ENCODE peak calls at places on chromosomes 12 and 14, in eight cellular contexts. M is CD8-positive, alpha-beta T cell; O is brain microvascular endothelial cell; V is GM12878; X is MM.1S; R is fibroblast of the aortic adventitia; L is body of pancreas; Z is upper lobe of left lung. H is an unnamed sample.

GRCh38 chr12:27424631-27425230 is 21.8 kb upstream of the SMCO2 start:
- DNase-seq in M (no peak), O (peak; percentile 47), V (no peak), X (peak; percentile 20), R (peak; percentile 88), L (peak; percentile 20), Z (no peak), H (peak; percentile 73)

GRCh38 chr12:127987199-127987901 is 279.6 kb upstream of the TMEM132C start:
- DNase-seq in M (no peak), O (peak; percentile 96), V (no peak), X (no peak), R (peak; percentile 11), L (no peak), Z (no peak), H (peak; percentile 5)

GRCh38 chr12:79331870-79332269 is 358.9 kb downstream of the PAWR start:
- DNase-seq in M (no peak), O (peak; percentile 23), V (no peak), X (no peak), R (peak; percentile 39), L (no peak), Z (no peak), H (peak; percentile 25)

GRCh38 chr14:78153069-78153351 is 17.2 kb upstream of the NRXN3 start:
- DNase-seq in M (no peak), O (no peak), V (no peak), X (no peak), R (peak; percentile 39), L (no peak), Z (no peak), H (no peak)

GRCh38 chr14:100384277-100384676 is 61.1 kb downstream of the SLC25A47 start:
- DNase-seq in M (no peak), O (no peak), V (no peak), X (no peak), R (no peak), L (no peak), Z (no peak), H (no peak)

GRCh38 chr12:14111230-14111865 is 129.9 kb upstream of the GRIN2B start:
- DNase-seq in M (no peak), O (no peak), V (peak; percentile 33), X (peak; percentile 58), R (no peak), L (no peak), Z (no peak), H (no peak)

GRCh38 chr14:105055736-105056302 is 9.4 kb downstream of the GPR132 start:
- DNase-seq in M (no peak), O (no peak), V (no peak), X (no peak), R (no peak), L (no peak), Z (no peak), H (no peak)

GRCh38 chr12:122023339-122024131 is 1.9 kb downstream of the BCL7A start:
- DNase-seq in M (no peak), O (peak; percentile 35), V (no peak), X (no peak), R (peak; percentile 82), L (peak; percentile 87), Z (peak; percentile 59), H (peak; percentile 72)

GRCh38 chr12:6635375-6635855 is 344 bp downstream of the LPAR5 start:
- DNase-seq in M (peak; percentile 72), O (no peak), V (no peak), X (no peak), R (no peak), L (no peak), Z (no peak), H (no peak)

GRCh38 chr12:77625441-77625840 is 205.3 kb upstream of the NAV3 start:
- DNase-seq in M (no peak), O (peak; percentile 96), V (no peak), X (no peak), R (peak; percentile 85), L (no peak), Z (no peak), H (peak; percentile 92)

GRCh38 chr12:47904647-47905312 is at the start of gene VDR:
- DNase-seq in M (peak; percentile 77), O (peak; percentile 61), V (no peak), X (peak; percentile 90), R (peak; percentile 73), L (peak; percentile 89), Z (peak; percentile 91), H (peak; percentile 85)

GRCh38 chr12:992647-993046 is 1.6 kb downstream of the ERC1 start:
- DNase-seq in M (no peak), O (no peak), V (no peak), X (no peak), R (peak; percentile 29), L (no peak), Z (no peak), H (no peak)

GRCh38 chr14:62667515-62667914 is 377.7 kb downstream of the KCNH5 start:
- DNase-seq in M (no peak), O (no peak), V (no peak), X (no peak), R (no peak), L (no peak), Z (no peak), H (no peak)

GRCh38 chr14:93977790-93978581 is 1.6 kb upstream of the ASB2 start:
- DNase-seq in M (peak; percentile 81), O (no peak), V (peak; percentile 74), X (peak; percentile 88), R (no peak), L (no peak), Z (no peak), H (no peak)

GRCh38 chr12:117975006-117975405 is 6.2 kb upstream of the KSR2 start:
- DNase-seq in M (no peak), O (no peak), V (no peak), X (no peak), R (no peak), L (no peak), Z (no peak), H (no peak)

GRCh38 chr14:68182492-68182891 is 362.9 kb downstream of the RAD51B start:
- DNase-seq in M (no peak), O (no peak), V (peak; percentile 78), X (peak; percentile 25), R (no peak), L (no peak), Z (no peak), H (no peak)

GRCh38 chr12:93292731-93293566 is 84.8 kb upstream of the NUDT4 start:
- DNase-seq in M (no peak), O (no peak), V (no peak), X (no peak), R (no peak), L (no peak), Z (no peak), H (no peak)

GRCh38 chr14:106200539-106201310 is 674.3 kb downstream of the TMEM121 start:
- DNase-seq in M (peak; percentile 54), O (no peak), V (no peak), X (no peak), R (no peak), L (no peak), Z (no peak), H (no peak)

GRCh38 chr14:55271572-55272414 is 572 bp downstream of the FBXO34 start:
- DNase-seq in M (peak; percentile 63), O (peak; percentile 76), V (no peak), X (peak; percentile 65), R (peak; percentile 70), L (peak; percentile 72), Z (peak; percentile 89), H (peak; percentile 85)

GRCh38 chr14:93137864-93138263 is 22.1 kb upstream of the ITPK1 start:
- DNase-seq in M (no peak), O (no peak), V (no peak), X (no peak), R (no peak), L (peak; percentile 91), Z (peak; percentile 82), H (no peak)

GRCh38 chr12:120470150-120470817 is 736 bp upstream of the SRSF9 start:
- DNase-seq in M (no peak), O (no peak), V (no peak), X (no peak), R (peak; percentile 37), L (no peak), Z (no peak), H (no peak)

GRCh38 chr14:88825503-88825902 is 1.1 kb downstream of the TTC8 start:
- DNase-seq in M (no peak), O (no peak), V (no peak), X (no peak), R (no peak), L (no peak), Z (no peak), H (no peak)
- H3K4me3 ChIP-seq in M (no peak overlapping the region), O (peak overlapping the region; percentile 85), V (no peak overlapping the region), X (no peak overlapping the region), R (peak overlapping the region; percentile 88), L (no peak overlapping the region), Z (no peak overlapping the region), H (peak overlapping the region; percentile 85)

DNA sequence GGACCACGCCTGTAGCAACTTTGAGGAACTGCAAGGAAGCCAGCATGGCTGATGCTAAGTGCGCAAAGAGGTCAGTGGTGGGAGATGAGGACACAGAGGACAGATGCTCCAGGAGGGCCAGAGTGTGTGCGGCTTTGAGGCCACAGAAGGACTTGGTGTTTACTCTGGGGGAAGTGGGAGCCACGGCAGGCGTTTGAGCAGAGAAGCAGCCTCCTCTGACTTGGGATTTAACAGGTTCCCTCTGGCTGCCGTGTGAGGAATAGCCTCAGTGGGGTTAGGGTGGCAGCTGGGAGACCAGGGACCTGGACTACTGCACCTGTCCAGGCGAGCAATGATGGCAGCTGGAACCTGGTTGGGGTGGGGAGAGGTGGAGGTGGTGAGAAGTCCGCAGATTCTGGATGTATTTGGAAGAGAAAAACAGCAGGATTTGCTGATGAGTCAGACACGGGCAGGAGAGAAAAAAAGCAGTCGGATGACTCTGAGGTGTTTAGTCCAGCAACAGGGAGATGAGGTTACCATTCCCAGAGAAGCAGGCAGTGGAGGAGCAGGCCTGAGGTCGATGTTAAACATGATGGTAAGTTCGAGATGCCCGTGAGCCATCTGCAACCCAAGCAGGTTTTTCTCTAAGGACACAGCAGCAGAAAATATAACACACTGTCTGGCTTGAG is 143.5 kb downstream of the SCARB1 start:
- DNase-seq in M (no peak), O (no peak), V (no peak), X (no peak), R (peak; percentile 81), L (no peak), Z (no peak), H (peak; percentile 63)
- TF ChIP-seq CTCF in M (no peak), O (peak; percentile 71), V (no peak), X (no peak), R (peak; percentile 52), L (no peak), Z (no peak), H (peak; percentile 42)

GRCh38 chr12:107844312-107844921 is 69.9 kb downstream of the ASCL4 start:
- DNase-seq in M (no peak), O (no peak), V (no peak), X (no peak), R (no peak), L (no peak), Z (no peak), H (peak; percentile 15)
- H3K4me3 ChIP-seq in M (no peak overlapping the region), O (peak overlapping the region; percentile 29), V (no peak overlapping the region), X (no peak overlapping the region), R (peak overlapping the region; percentile 13), L (no peak overlapping the region), Z (peak overlapping the region; percentile 36), H (peak overlapping the region; percentile 19)

DNA sequence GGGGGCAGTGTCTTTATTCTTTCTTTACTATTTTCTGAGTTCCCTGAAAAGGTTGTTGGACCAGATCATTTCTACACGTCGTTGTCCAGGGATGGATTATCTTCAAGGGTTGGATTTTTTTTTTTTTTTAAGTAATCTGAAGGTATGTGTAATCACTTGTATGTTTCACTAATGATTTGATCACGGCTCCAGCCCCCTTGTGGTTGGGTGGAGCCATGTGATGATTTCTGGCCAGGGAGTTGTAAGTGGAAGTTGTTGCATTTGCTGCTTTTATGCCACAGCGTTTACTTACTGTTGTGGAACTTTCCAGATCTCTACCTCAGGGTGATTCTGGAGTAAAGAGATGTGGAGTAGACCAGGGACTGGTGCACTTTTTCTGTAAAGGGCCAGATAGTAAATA is 390.3 kb downstream of the AACS start:
- DNase-seq in M (no peak), O (no peak), V (no peak), X (no peak), R (no peak), L (no peak), Z (no peak), H (no peak)
- TF ChIP-seq CTCF in M (no peak), O (no peak), V (no peak), X (no peak), R (no peak), L (no peak), Z (no peak), H (no peak)

H was measured in foreskin fibroblast.